ENCODE peak calls at places on chromosome 1, in eight cellular contexts. V, E, U, W, C, B, P and X are unnamed samples.

GRCh38 chr1:7592120-7592798 is 178.8 kb upstream of the VAMP3 start:
- DNase-seq in V (no peak), E (no peak), U (no peak), W (no peak), C (no peak), B (no peak), P (no peak), X (no peak)

GRCh38 chr1:170157820-170158219 is 12.1 kb downstream of the NTMT2 start:
- DNase-seq in V (no peak), E (no peak), U (no peak), W (no peak), C (no peak), B (no peak), P (no peak), X (no peak)

GRCh38 chr1:62024690-62025089 is 170.0 kb upstream of the L1TD1 start:
- DNase-seq in V (no peak), E (no peak), U (no peak), W (no peak), C (no peak), B (no peak), P (no peak), X (no peak)

GRCh38 chr1:37901191-37901892 is 42.0 kb upstream of the MTF1 start:
- DNase-seq in V (no peak), E (no peak), U (no peak), W (peak; percentile 28), C (no peak), B (no peak), P (no peak), X (no peak)

GRCh38 chr1:162822391-162823200 is 32.1 kb downstream of the HSD17B7 start:
- DNase-seq in V (peak; percentile 8), E (peak; percentile 32), U (no peak), W (no peak), C (peak; percentile 37), B (no peak), P (peak; percentile 17), X (peak; percentile 38)

GRCh38 chr1:15353839-15354579 is 55.7 kb upstream of the EFHD2 start:
- DNase-seq in V (no peak), E (no peak), U (no peak), W (no peak), C (no peak), B (no peak), P (peak; percentile 21), X (no peak)

GRCh38 chr1:182617734-182618288 is 13.6 kb upstream of the RGS16 start:
- DNase-seq in V (no peak), E (peak; percentile 48), U (no peak), W (no peak), C (no peak), B (no peak), P (no peak), X (peak; percentile 49)

GRCh38 chr1:93123141-93123783 is 44.2 kb downstream of the MTF2 start:
- DNase-seq in V (no peak), E (no peak), U (no peak), W (no peak), C (no peak), B (no peak), P (no peak), X (no peak)

GRCh38 chr1:30449003-30449402 is 274.4 kb downstream of the MATN1 start:
- DNase-seq in V (no peak), E (no peak), U (no peak), W (no peak), C (no peak), B (no peak), P (no peak), X (no peak)

GRCh38 chr1:168266644-168267186 is 14.0 kb upstream of the TBX19 start:
- DNase-seq in V (no peak), E (no peak), U (no peak), W (no peak), C (no peak), B (no peak), P (peak; percentile 42), X (no peak)

GRCh38 chr1:201360901-201361651 is 16.4 kb downstream of the TNNT2 start:
- DNase-seq in V (no peak), E (no peak), U (no peak), W (no peak), C (peak; percentile 37), B (no peak), P (no peak), X (no peak)

GRCh38 chr1:100582943-100583342 is 45.0 kb downstream of the GPR88 start:
- DNase-seq in V (no peak), E (no peak), U (no peak), W (no peak), C (no peak), B (no peak), P (no peak), X (no peak)